ENCODE peak calls at places on chromosomes 4 and X, in seven cellular contexts. One of them, this sample, is unnamed.

GRCh38 chrX:110322603-110323002 is 4.7 kb upstream of the AMMECR1 start:
- DNase-seq in AG08395: peak; percentile 18
- DNase-seq in RPMI7951: no peak
- DNase-seq in GM10248: no peak
- DNase-seq in T-helper 9 cell: no peak
- DNase-seq in NCI-H1417: peak; percentile 25
- DNase-seq in naive thymus-derived CD8-positive, alpha-beta T cell: no peak
- DNase-seq in this sample: no peak

GRCh38 chrX:131288738-131289511 is at the start of gene IGSF1:
- DNase-seq in AG08395: no peak
- DNase-seq in RPMI7951: peak; percentile 58
- DNase-seq in GM10248: no peak
- DNase-seq in T-helper 9 cell: no peak
- DNase-seq in NCI-H1417: no peak
- DNase-seq in naive thymus-derived CD8-positive, alpha-beta T cell: no peak
- DNase-seq in this sample: no peak

GRCh38 chrX:489805-490204 is 103.1 kb upstream of the PPP2R3B start:
- DNase-seq in AG08395: no peak
- DNase-seq in RPMI7951: no peak
- DNase-seq in GM10248: no peak
- DNase-seq in T-helper 9 cell: no peak
- DNase-seq in NCI-H1417: no peak
- DNase-seq in naive thymus-derived CD8-positive, alpha-beta T cell: no peak
- DNase-seq in this sample: no peak

GRCh38 chrX:115898382-115899001 is 272.1 kb upstream of the AGTR2 start:
- DNase-seq in AG08395: no peak
- DNase-seq in RPMI7951: peak; percentile 58
- DNase-seq in GM10248: peak; percentile 25
- DNase-seq in T-helper 9 cell: peak; percentile 61
- DNase-seq in NCI-H1417: peak; percentile 93
- DNase-seq in naive thymus-derived CD8-positive, alpha-beta T cell: peak; percentile 55
- DNase-seq in this sample: peak; percentile 53

GRCh38 chrX:42531431-42531830 is 246.5 kb downstream of the PPP1R2C start:
- DNase-seq in AG08395: no peak
- DNase-seq in RPMI7951: no peak
- DNase-seq in GM10248: no peak
- DNase-seq in T-helper 9 cell: no peak
- DNase-seq in NCI-H1417: no peak
- DNase-seq in naive thymus-derived CD8-positive, alpha-beta T cell: peak; percentile 3
- DNase-seq in this sample: peak; percentile 3

GRCh38 chrX:123736333-123736921 is 3.6 kb upstream of the THOC2 start:
- DNase-seq in AG08395: peak; percentile 28
- DNase-seq in RPMI7951: peak; percentile 50
- DNase-seq in GM10248: no peak
- DNase-seq in T-helper 9 cell: no peak
- DNase-seq in NCI-H1417: no peak
- DNase-seq in naive thymus-derived CD8-positive, alpha-beta T cell: no peak
- DNase-seq in this sample: no peak

GRCh38 chrX:31092476-31092875 is 20.6 kb upstream of the FTHL17 start:
- DNase-seq in AG08395: no peak
- DNase-seq in RPMI7951: peak; percentile 3
- DNase-seq in GM10248: no peak
- DNase-seq in T-helper 9 cell: no peak
- DNase-seq in NCI-H1417: no peak
- DNase-seq in naive thymus-derived CD8-positive, alpha-beta T cell: no peak
- DNase-seq in this sample: no peak

GRCh38 chrX:39975094-39975865 is 122.5 kb downstream of the BCOR start:
- DNase-seq in AG08395: no peak
- DNase-seq in RPMI7951: peak; percentile 58
- DNase-seq in GM10248: no peak
- DNase-seq in T-helper 9 cell: no peak
- DNase-seq in NCI-H1417: peak; percentile 78
- DNase-seq in naive thymus-derived CD8-positive, alpha-beta T cell: no peak
- DNase-seq in this sample: no peak

GRCh38 chr4:139039044-139039443 is 23.5 kb downstream of the NOCT start:
- DNase-seq in AG08395: no peak
- DNase-seq in RPMI7951: no peak
- DNase-seq in GM10248: no peak
- DNase-seq in T-helper 9 cell: no peak
- DNase-seq in NCI-H1417: no peak
- DNase-seq in naive thymus-derived CD8-positive, alpha-beta T cell: no peak
- DNase-seq in this sample: no peak

GRCh38 chr4:156968479-156968984 is 3.1 kb downstream of the PDGFC start:
- DNase-seq in AG08395: peak; percentile 69
- DNase-seq in RPMI7951: peak; percentile 75
- DNase-seq in GM10248: peak; percentile 25
- DNase-seq in T-helper 9 cell: no peak
- DNase-seq in NCI-H1417: peak; percentile 34
- DNase-seq in naive thymus-derived CD8-positive, alpha-beta T cell: no peak
- DNase-seq in this sample: no peak

GRCh38 chr4:16496501-16496900 is 270.2 kb upstream of the TAPT1 start:
- DNase-seq in AG08395: peak; percentile 83
- DNase-seq in RPMI7951: peak; percentile 49
- DNase-seq in GM10248: no peak
- DNase-seq in T-helper 9 cell: no peak
- DNase-seq in NCI-H1417: no peak
- DNase-seq in naive thymus-derived CD8-positive, alpha-beta T cell: no peak
- DNase-seq in this sample: no peak

GRCh38 chrX:22424919-22425318 is 152.2 kb downstream of the CBLL2 start:
- DNase-seq in AG08395: no peak
- DNase-seq in RPMI7951: no peak
- DNase-seq in GM10248: no peak
- DNase-seq in T-helper 9 cell: no peak
- DNase-seq in NCI-H1417: no peak
- DNase-seq in naive thymus-derived CD8-positive, alpha-beta T cell: no peak
- DNase-seq in this sample: no peak

This sample was measured in effector CD4-positive, alpha-beta T cell.